ENCODE peak calls at places on chromosomes 5 and 9, in four cellular contexts. One of them, this sample, is unnamed.

GRCh38 chr5:59897075-59897474 is 3.5 kb upstream of the PDE4D start:
- DNase-seq in A172: no peak
- DNase-seq in GM12878: no peak
- DNase-seq in amniotic stem cell: no peak
- DNase-seq in this sample: no peak

GRCh38 chr9:109022909-109023308 is 9.6 kb upstream of the CTNNAL1 start:
- DNase-seq in A172: no peak
- DNase-seq in GM12878: no peak
- DNase-seq in amniotic stem cell: no peak
- DNase-seq in this sample: no peak

GRCh38 chr5:150457562-150458240 is 8.2 kb upstream of the RPS14 start:
- DNase-seq in A172: no peak
- DNase-seq in GM12878: no peak
- DNase-seq in amniotic stem cell: no peak
- DNase-seq in this sample: no peak

GRCh38 chr5:153903321-153903720 is 135.4 kb downstream of the FAM114A2 start:
- DNase-seq in A172: no peak
- DNase-seq in GM12878: no peak
- DNase-seq in amniotic stem cell: no peak
- DNase-seq in this sample: no peak

GRCh38 chr5:54807421-54807820 is 178.0 kb downstream of the ESM1 start:
- DNase-seq in A172: peak
- DNase-seq in GM12878: no peak
- DNase-seq in amniotic stem cell: no peak
- DNase-seq in this sample: no peak

GRCh38 chr5:97267767-97268166 is 84.7 kb upstream of the RIOK2 start:
- DNase-seq in A172: no peak
- DNase-seq in GM12878: no peak
- DNase-seq in amniotic stem cell: no peak
- DNase-seq in this sample: no peak

GRCh38 chr5:13356226-13356625 is 588.3 kb downstream of the DNAH5 start:
- DNase-seq in A172: no peak
- DNase-seq in GM12878: no peak
- DNase-seq in amniotic stem cell: no peak
- DNase-seq in this sample: no peak

GRCh38 chr5:32791536-32792240 is 80.6 kb downstream of the NPR3 start:
- DNase-seq in A172: no peak
- DNase-seq in GM12878: no peak
- DNase-seq in amniotic stem cell: no peak
- DNase-seq in this sample: no peak

GRCh38 chr5:146802945-146803522 is 75.5 kb downstream of the PPP2R2B start:
- DNase-seq in A172: no peak
- DNase-seq in GM12878: no peak
- DNase-seq in amniotic stem cell: no peak
- DNase-seq in this sample: no peak

GRCh38 chr9:122346478-122347347 is 24.1 kb upstream of the PTGS1 start:
- DNase-seq in A172: no peak
- DNase-seq in GM12878: no peak
- DNase-seq in amniotic stem cell: no peak
- DNase-seq in this sample: peak

GRCh38 chr9:70093944-70094343 is 50.3 kb downstream of the MAMDC2 start:
- DNase-seq in A172: peak
- DNase-seq in GM12878: no peak
- DNase-seq in amniotic stem cell: no peak
- DNase-seq in this sample: no peak

GRCh38 chr5:149203896-149204544 is 62.7 kb downstream of the ABLIM3 start:
- DNase-seq in A172: peak
- DNase-seq in GM12878: no peak
- DNase-seq in amniotic stem cell: no peak
- DNase-seq in this sample: no peak

GRCh38 chr5:90645024-90645610 is 86.5 kb downstream of the ADGRV1 start:
- DNase-seq in A172: peak
- DNase-seq in GM12878: no peak
- DNase-seq in amniotic stem cell: no peak
- DNase-seq in this sample: no peak

This sample was measured in GM12892.